ENCODE peak calls at places on chromosome 6, in five cellular contexts. One of them, this sample, is unnamed.

GRCh38 chr6:32982084-32982701 is 13.8 kb downstream of the BRD2 start:
- DNase-seq in neural progenitor cell: no peak
- DNase-seq in activated T-helper 9 cell treated with anti-CD3 and anti-CD28 coated beads, Interleukin-2, amount 50 U/mL, for 16 hours: no peak
- DNase-seq in AG08395: no peak
- DNase-seq in erythroblast: no peak
- DNase-seq in this sample: peak; percentile 16

GRCh38 chr6:157181649-157182048 is 141.7 kb downstream of the TMEM242 start:
- DNase-seq in neural progenitor cell: no peak
- DNase-seq in activated T-helper 9 cell treated with anti-CD3 and anti-CD28 coated beads, Interleukin-2, amount 50 U/mL, for 16 hours: no peak
- DNase-seq in AG08395: no peak
- DNase-seq in erythroblast: no peak
- DNase-seq in this sample: no peak

GRCh38 chr6:73290435-73290834 is 27.4 kb upstream of the KHDC1 start:
- DNase-seq in neural progenitor cell: no peak
- DNase-seq in activated T-helper 9 cell treated with anti-CD3 and anti-CD28 coated beads, Interleukin-2, amount 50 U/mL, for 16 hours: no peak
- DNase-seq in AG08395: peak; percentile 33
- DNase-seq in erythroblast: no peak
- DNase-seq in this sample: no peak

GRCh38 chr6:62357826-62358225 is 71.8 kb upstream of the KHDRBS2 start:
- DNase-seq in neural progenitor cell: no peak
- DNase-seq in activated T-helper 9 cell treated with anti-CD3 and anti-CD28 coated beads, Interleukin-2, amount 50 U/mL, for 16 hours: no peak
- DNase-seq in AG08395: no peak
- DNase-seq in erythroblast: no peak
- DNase-seq in this sample: no peak

GRCh38 chr6:53623497-53623896 is 42.1 kb downstream of the KLHL31 start:
- DNase-seq in neural progenitor cell: no peak
- DNase-seq in activated T-helper 9 cell treated with anti-CD3 and anti-CD28 coated beads, Interleukin-2, amount 50 U/mL, for 16 hours: no peak
- DNase-seq in AG08395: peak; percentile 18
- DNase-seq in erythroblast: no peak
- DNase-seq in this sample: no peak

GRCh38 chr6:100808638-100809275 is 72.4 kb downstream of the ASCC3 start:
- DNase-seq in neural progenitor cell: no peak
- DNase-seq in activated T-helper 9 cell treated with anti-CD3 and anti-CD28 coated beads, Interleukin-2, amount 50 U/mL, for 16 hours: no peak
- DNase-seq in AG08395: peak; percentile 2
- DNase-seq in erythroblast: no peak
- DNase-seq in this sample: no peak

GRCh38 chr6:115891704-115892225 is 168.9 kb downstream of the FRK start:
- DNase-seq in neural progenitor cell: no peak
- DNase-seq in activated T-helper 9 cell treated with anti-CD3 and anti-CD28 coated beads, Interleukin-2, amount 50 U/mL, for 16 hours: no peak
- DNase-seq in AG08395: no peak
- DNase-seq in erythroblast: no peak
- DNase-seq in this sample: no peak

GRCh38 chr6:159760602-159761057 is 1.2 kb upstream of the ACAT2 start:
- DNase-seq in neural progenitor cell: peak; percentile 85
- DNase-seq in activated T-helper 9 cell treated with anti-CD3 and anti-CD28 coated beads, Interleukin-2, amount 50 U/mL, for 16 hours: no peak
- DNase-seq in AG08395: peak; percentile 51
- DNase-seq in erythroblast: no peak
- DNase-seq in this sample: no peak

GRCh38 chr6:26363882-26364825 is 844 bp upstream of the BTN3A2 start:
- DNase-seq in neural progenitor cell: no peak
- DNase-seq in activated T-helper 9 cell treated with anti-CD3 and anti-CD28 coated beads, Interleukin-2, amount 50 U/mL, for 16 hours: no peak
- DNase-seq in AG08395: peak; percentile 35
- DNase-seq in erythroblast: peak; percentile 32
- DNase-seq in this sample: no peak

GRCh38 chr6:168116975-168117899 is 38.2 kb upstream of the FRMD1 start:
- DNase-seq in neural progenitor cell: no peak
- DNase-seq in activated T-helper 9 cell treated with anti-CD3 and anti-CD28 coated beads, Interleukin-2, amount 50 U/mL, for 16 hours: no peak
- DNase-seq in AG08395: no peak
- DNase-seq in erythroblast: no peak
- DNase-seq in this sample: no peak

GRCh38 chr6:168574699-168575195 is 133.8 kb downstream of the SMOC2 start:
- DNase-seq in neural progenitor cell: peak; percentile 12
- DNase-seq in activated T-helper 9 cell treated with anti-CD3 and anti-CD28 coated beads, Interleukin-2, amount 50 U/mL, for 16 hours: no peak
- DNase-seq in AG08395: no peak
- DNase-seq in erythroblast: no peak
- DNase-seq in this sample: no peak

GRCh38 chr6:16136536-16137450 is 7.9 kb downstream of the MYLIP start:
- DNase-seq in neural progenitor cell: no peak
- DNase-seq in activated T-helper 9 cell treated with anti-CD3 and anti-CD28 coated beads, Interleukin-2, amount 50 U/mL, for 16 hours: peak; percentile 13
- DNase-seq in AG08395: peak; percentile 76
- DNase-seq in erythroblast: no peak
- DNase-seq in this sample: no peak

GRCh38 chr6:150881911-150882481 is 16.5 kb downstream of the MTHFD1L start:
- DNase-seq in neural progenitor cell: peak; percentile 82
- DNase-seq in activated T-helper 9 cell treated with anti-CD3 and anti-CD28 coated beads, Interleukin-2, amount 50 U/mL, for 16 hours: no peak
- DNase-seq in AG08395: peak; percentile 93
- DNase-seq in erythroblast: no peak
- DNase-seq in this sample: no peak

GRCh38 chr6:146850238-146850896 is 251.6 kb downstream of the ADGB start:
- DNase-seq in neural progenitor cell: no peak
- DNase-seq in activated T-helper 9 cell treated with anti-CD3 and anti-CD28 coated beads, Interleukin-2, amount 50 U/mL, for 16 hours: no peak
- DNase-seq in AG08395: peak; percentile 24
- DNase-seq in erythroblast: no peak
- DNase-seq in this sample: no peak

GRCh38 chr6:31355540-31355988 is 1.4 kb downstream of the HLA-B start:
- DNase-seq in neural progenitor cell: no peak
- DNase-seq in activated T-helper 9 cell treated with anti-CD3 and anti-CD28 coated beads, Interleukin-2, amount 50 U/mL, for 16 hours: no peak
- DNase-seq in AG08395: no peak
- DNase-seq in erythroblast: no peak
- DNase-seq in this sample: no peak

GRCh38 chr6:4612636-4613171 is 163.5 kb upstream of the CDYL start:
- DNase-seq in neural progenitor cell: no peak
- DNase-seq in activated T-helper 9 cell treated with anti-CD3 and anti-CD28 coated beads, Interleukin-2, amount 50 U/mL, for 16 hours: no peak
- DNase-seq in AG08395: peak; percentile 76
- DNase-seq in erythroblast: no peak
- DNase-seq in this sample: no peak

GRCh38 chr6:27139753-27140522 is 107.6 kb upstream of the PRSS16 start:
- DNase-seq in neural progenitor cell: no peak
- DNase-seq in activated T-helper 9 cell treated with anti-CD3 and anti-CD28 coated beads, Interleukin-2, amount 50 U/mL, for 16 hours: no peak
- DNase-seq in AG08395: no peak
- DNase-seq in erythroblast: peak; percentile 80
- DNase-seq in this sample: no peak

GRCh38 chr6:128139519-128139918 is 238.7 kb upstream of the THEMIS start:
- DNase-seq in neural progenitor cell: no peak
- DNase-seq in activated T-helper 9 cell treated with anti-CD3 and anti-CD28 coated beads, Interleukin-2, amount 50 U/mL, for 16 hours: no peak
- DNase-seq in AG08395: peak; percentile 7
- DNase-seq in erythroblast: no peak
- DNase-seq in this sample: no peak

GRCh38 chr6:101080597-101080996 is 199.5 kb upstream of the ASCC3 start:
- DNase-seq in neural progenitor cell: no peak
- DNase-seq in activated T-helper 9 cell treated with anti-CD3 and anti-CD28 coated beads, Interleukin-2, amount 50 U/mL, for 16 hours: no peak
- DNase-seq in AG08395: peak; percentile 44
- DNase-seq in erythroblast: no peak
- DNase-seq in this sample: no peak

GRCh38 chr6:125233216-125233615 is 68.6 kb downstream of the HDDC2 start:
- DNase-seq in neural progenitor cell: no peak
- DNase-seq in activated T-helper 9 cell treated with anti-CD3 and anti-CD28 coated beads, Interleukin-2, amount 50 U/mL, for 16 hours: no peak
- DNase-seq in AG08395: no peak
- DNase-seq in erythroblast: no peak
- DNase-seq in this sample: no peak

GRCh38 chr6:166275714-166276166 is 32.5 kb downstream of the PRR18 start:
- DNase-seq in neural progenitor cell: peak; percentile 77
- DNase-seq in activated T-helper 9 cell treated with anti-CD3 and anti-CD28 coated beads, Interleukin-2, amount 50 U/mL, for 16 hours: peak; percentile 63
- DNase-seq in AG08395: peak; percentile 75
- DNase-seq in erythroblast: peak; percentile 62
- DNase-seq in this sample: peak; percentile 21

This sample was measured in NCI-H2107.